ENCODE peak calls at places on chromosome 10, in five cellular contexts. Z is T follicular helper cell; R is activated CD4-positive, alpha-beta T cell treated with anti-CD3 and anti-CD28 coated beads for 48 hours; I is activated gamma-delta T cell treated with anti-CD3 and anti-CD28 coated beads, Interleukin-2, amount 50 U/mL, for 16 hours; S is NCI-H1417. C is an unnamed sample.

GRCh38 chr10:89466599-89467035 is 52.2 kb downstream of the IFIT5 start:
- DNase-seq in I (no peak), S (no peak), R (no peak), Z (no peak), C (no peak)

GRCh38 chr10:88428976-88429375 is 154.1 kb downstream of the RNLS start:
- DNase-seq in S (no peak), R (no peak), Z (no peak), I (no peak), C (no peak)

GRCh38 chr10:127735156-127735555 is 1.8 kb upstream of the FOXI2 start:
- DNase-seq in I (no peak), Z (no peak), S (no peak), R (no peak), C (no peak)

GRCh38 chr10:24866615-24867583 is 85.5 kb downstream of the PRTFDC1 start:
- DNase-seq in Z (no peak), I (no peak), R (peak), S (peak), C (peak)

GRCh38 chr10:35552622-35553342 is 52.4 kb upstream of the GJD4 start:
- DNase-seq in S (no peak), I (no peak), Z (no peak), R (no peak), C (no peak)

GRCh38 chr10:58952162-58952561 is 224.3 kb upstream of the PHYHIPL start:
- DNase-seq in S (no peak), I (no peak), Z (no peak), R (no peak), C (peak)

GRCh38 chr10:84845628-84846261 is 517.4 kb downstream of the CCSER2 start:
- DNase-seq in S (peak), R (peak), I (no peak), Z (no peak), C (no peak)

GRCh38 chr10:21978191-21978862 is 25.2 kb downstream of the DNAJC1 start:
- DNase-seq in Z (no peak), S (no peak), I (no peak), R (no peak), C (no peak)

GRCh38 chr10:106696239-106696638 is 468.3 kb downstream of the SORCS1 start:
- DNase-seq in S (no peak), R (no peak), I (no peak), Z (no peak), C (no peak)

GRCh38 chr10:49177391-49178355 is 10.5 kb downstream of the TMEM273 start:
- DNase-seq in S (no peak), Z (no peak), I (peak), R (peak), C (peak)

GRCh38 chr10:89702121-89702480 is 711 bp downstream of the KIF20B start:
- DNase-seq in Z (no peak), R (peak), S (no peak), I (peak), C (no peak)

C was measured in right cardiac atrium.